ENCODE peak calls at places on chromosomes 13 and 19, in ten cellular contexts. J is uterus; N is RWPE2; R is pancreas; U is effector memory CD4-positive, alpha-beta T cell; D is heart right ventricle; X is astrocyte; W is left ventricle myocardium inferior; O is adrenal gland; A is thoracic aorta. M is an unnamed sample. For H3K27me3 and H3K9me3, the result is how much of the 10 kb centered on the place peaks cover.

GRCh38 chr13:46523972-46524737 is 28.8 kb upstream of the LRCH1 start:
- DNase-seq in W (no peak), D (no peak), N (no peak), R (no peak), X (no peak), U (no peak), A (no peak), J (no peak), O (no peak), M (peak)

GRCh38 chr13:95360052-95360451 is 58.8 kb upstream of the ABCC4 start:
- DNase-seq in D (no peak), O (no peak), U (no peak), X (no peak), N (no peak), W (no peak), R (no peak), J (no peak), A (no peak), M (no peak)

GRCh38 chr19:16258440-16258903 is 60.8 kb downstream of the AP1M1 start:
- DNase-seq in R (no peak), A (no peak), U (no peak), O (peak), X (no peak), D (peak), J (peak), W (peak), N (no peak), M (no peak)

GRCh38 chr13:46385946-46386345 is 1.1 kb downstream of the RUBCNL start:
- DNase-seq in U (no peak), D (no peak), A (no peak), R (no peak), N (no peak), J (no peak), W (no peak), O (no peak), X (no peak), M (no peak)

GRCh38 chr19:7340959-7341837 is 7.5 kb upstream of the ARHGEF18 start:
- DNase-seq in J (peak), O (peak), U (peak), W (peak), R (peak), X (peak), D (peak), A (peak), N (no peak), M (peak)

GRCh38 chr13:98413796-98414195 is 163.1 kb downstream of the STK24 start:
- DNase-seq in J (no peak), R (no peak), W (no peak), D (no peak), N (no peak), A (no peak), U (no peak), O (no peak), X (no peak), M (no peak)

GRCh38 chr13:22744688-22745452 is 435.9 kb upstream of the SGCG start:
- DNase-seq in X (no peak), A (no peak), R (peak), J (no peak), N (no peak), U (no peak), O (no peak), D (no peak), W (no peak), M (no peak)

GRCh38 chr19:50835103-50835784 is 1.9 kb upstream of the KLK15 start:
- DNase-seq in O (no peak), N (no peak), J (no peak), D (no peak), X (no peak), U (no peak), W (no peak), A (no peak), R (no peak), M (no peak)

GRCh38 chr13:112895521-112896465 is 73.2 kb upstream of the MCF2L start:
- DNase-seq in J (no peak), X (no peak), U (no peak), A (no peak), N (peak), D (no peak), O (no peak), R (no peak), W (peak), M (no peak)

GRCh38 chr13:25806304-25806974 is 245.4 kb downstream of the SHISA2 start:
- DNase-seq in X (peak), W (no peak), N (no peak), J (no peak), A (no peak), U (no peak), R (no peak), O (no peak), D (no peak), M (no peak)

GRCh38 chr19:47446534-47447469 is 24.9 kb downstream of the SLC8A2 start:
- DNase-seq in D (no peak), R (peak), J (peak), A (no peak), U (no peak), W (no peak), N (peak), X (no peak), O (no peak), M (no peak)

GRCh38 chr19:48501446-48501960 is 10.1 kb downstream of the LMTK3 start:
- DNase-seq in R (peak), D (no peak), O (peak), X (no peak), N (peak), U (peak), W (no peak), J (no peak), A (no peak), M (peak)

GRCh38 chr13:51426982-51427381 is 25.9 kb downstream of the INTS6 start:
- DNase-seq in N (no peak), J (no peak), R (no peak), D (no peak), U (no peak), A (no peak), W (no peak), X (no peak), O (no peak), M (no peak)

GRCh38 chr19:46220038-46220615 is 9.4 kb upstream of the IGFL1 start:
- DNase-seq in O (no peak), R (no peak), A (no peak), X (no peak), U (no peak), W (no peak), D (no peak), J (no peak), N (no peak), M (no peak)

GRCh38 chr13:27830010-27830409 is 37.7 kb downstream of the GSX1 start:
- DNase-seq in D (peak), X (no peak), O (peak), R (peak), N (no peak), U (peak), A (peak), J (peak), W (peak), M (peak)

GRCh38 chr13:113967729-113968462 is 6.0 kb downstream of the C13orf46 start:
- DNase-seq in J (no peak), X (no peak), R (peak), A (peak), D (no peak), N (peak), O (no peak), W (peak), U (no peak), M (no peak)

GRCh38 chr19:48629599-48630288 is 7.4 kb downstream of the DBP start:
- DNase-seq in A (no peak), U (no peak), J (peak), X (peak), R (peak), D (no peak), N (no peak), O (peak), W (peak), M (peak)

GRCh38 chr19:34999498-35000337 is at the start of gene GRAMD1A:
- DNase-seq in U (peak), W (peak), N (no peak), O (peak), J (peak), D (peak), X (peak), R (peak), A (peak), M (peak)

GRCh38 chr13:98044301-98044700 is 90.8 kb downstream of the IPO5 start:
- DNase-seq in O (no peak), U (no peak), W (no peak), N (no peak), D (no peak), X (no peak), J (no peak), A (no peak), R (no peak), M (no peak)

GRCh38 chr19:40741527-40742390 is 8.5 kb downstream of the ACTMAP start:
- DNase-seq in X (no peak), U (no peak), O (peak), N (no peak), D (no peak), W (no peak), R (no peak), A (no peak), J (no peak), M (no peak)

GRCh38 chr13:47474845-47475244 is 526.2 kb downstream of the SUCLA2 start:
- DNase-seq in J (no peak), D (no peak), O (no peak), N (no peak), A (no peak), X (no peak), R (no peak), U (no peak), W (no peak), M (no peak)

GRCh38 chr13:36130168-36130541 is 1.0 kb downstream of the DCLK1 start:
- DNase-seq in X (no peak), N (no peak), D (no peak), J (no peak), O (no peak), U (no peak), A (no peak), W (no peak), R (no peak), M (no peak)

GRCh38 chr13:64529874-64530485 is 2700.2 kb downstream of the PCDH9 start:
- DNase-seq in N (no peak), A (no peak), D (no peak), O (no peak), X (no peak), W (no peak), U (no peak), R (no peak), J (no peak), M (peak)

GRCh38 chr19:46951236-46951986 is 68.2 kb upstream of the NPAS1 start:
- DNase-seq in R (no peak), N (peak), D (no peak), A (no peak), U (no peak), X (peak), O (no peak), W (no peak), J (no peak), M (no peak)

GRCh38 chr19:44626067-44626624 is 12.8 kb downstream of the IGSF23 start:
- DNase-seq in N (peak), U (no peak), X (peak), D (no peak), R (no peak), O (peak), A (no peak), J (no peak), W (no peak), M (no peak)

GRCh38 chr13:48741377-48741776 is 87.6 kb downstream of the CYSLTR2 start:
- DNase-seq in W (no peak), A (no peak), R (no peak), J (no peak), U (no peak), O (no peak), X (peak), N (no peak), D (no peak), M (peak)

DNA sequence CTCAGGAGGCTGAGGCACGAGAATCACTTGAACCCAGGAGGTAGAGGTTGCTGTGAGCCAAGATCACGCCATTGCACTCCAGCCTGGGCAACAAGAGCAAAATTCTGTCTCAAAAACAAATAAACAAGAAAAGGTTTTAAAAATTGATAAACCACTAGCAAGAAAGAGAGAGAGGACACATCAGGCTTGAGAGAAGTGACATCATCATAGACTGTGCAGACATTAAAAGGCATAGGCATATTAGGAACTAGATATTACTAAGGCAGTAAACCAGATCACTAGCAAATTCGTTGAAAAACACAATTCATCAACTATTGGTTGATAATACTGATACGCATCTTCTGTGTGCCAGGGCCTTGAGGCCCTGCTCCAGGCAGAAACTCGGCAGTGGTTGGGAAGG is 7.7 kb downstream of the A1BG start:
- DNase-seq in J (no peak), U (no peak), N (no peak), X (no peak), D (no peak), R (no peak), O (no peak), W (no peak), A (no peak), M (no peak)
- H3K27me3 ChIP-seq in J (under half), U (under half), N (under half), X (under half), D (half or more), R (under half), O (under half), W (half or more), A (under half), M (under half)

DNA sequence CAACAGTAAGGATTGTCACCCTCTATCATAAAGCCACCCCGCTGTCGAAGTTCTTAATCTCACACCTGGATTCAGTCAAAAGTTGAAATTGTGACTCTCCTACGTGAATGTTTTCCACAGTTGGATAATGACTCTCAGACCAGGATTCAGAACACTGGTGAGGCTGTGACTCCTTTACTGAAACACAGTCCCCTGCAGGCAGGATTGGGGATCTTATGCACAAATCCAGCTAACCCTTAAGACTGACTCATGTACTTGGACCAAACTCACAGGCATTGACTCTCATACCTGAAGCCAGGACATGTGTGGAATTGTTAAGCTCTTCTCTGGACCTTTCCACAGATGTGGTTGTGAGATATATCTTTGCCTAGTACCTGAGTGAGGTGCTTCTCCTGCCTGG is 46.8 kb downstream of the ZNF85 start:
- DNase-seq in X (no peak), W (no peak), D (no peak), A (no peak), U (no peak), J (no peak), N (no peak), O (no peak), R (no peak), M (no peak)
- H3K9me3 ChIP-seq in X (under half), W (under half), D (under half), A (under half), U (under half), J (under half), N (under half), O (under half), R (under half), M (under half)

GRCh38 chr19:4773047-4773640 is 18.4 kb upstream of the FEM1A start:
- DNase-seq in R (no peak), U (no peak), N (no peak), O (no peak), J (no peak), X (no peak), W (no peak), D (no peak), A (no peak), M (no peak)
- H3K27me3 ChIP-seq in R (under half), U (under half), N (under half), O (under half), J (under half), X (under half), W (under half), D (under half), A (under half), M (under half)

GRCh38 chr19:36747750-36748149 is 24.9 kb downstream of the ZNF850 start:
- DNase-seq in W (no peak), U (no peak), N (no peak), O (no peak), D (no peak), R (no peak), X (no peak), A (no peak), J (no peak), M (no peak)
- H3K9me3 ChIP-seq in W (half or more), U (half or more), N (under half), O (under half), D (half or more), R (under half), X (half or more), A (half or more), J (half or more), M (half or more)

DNA sequence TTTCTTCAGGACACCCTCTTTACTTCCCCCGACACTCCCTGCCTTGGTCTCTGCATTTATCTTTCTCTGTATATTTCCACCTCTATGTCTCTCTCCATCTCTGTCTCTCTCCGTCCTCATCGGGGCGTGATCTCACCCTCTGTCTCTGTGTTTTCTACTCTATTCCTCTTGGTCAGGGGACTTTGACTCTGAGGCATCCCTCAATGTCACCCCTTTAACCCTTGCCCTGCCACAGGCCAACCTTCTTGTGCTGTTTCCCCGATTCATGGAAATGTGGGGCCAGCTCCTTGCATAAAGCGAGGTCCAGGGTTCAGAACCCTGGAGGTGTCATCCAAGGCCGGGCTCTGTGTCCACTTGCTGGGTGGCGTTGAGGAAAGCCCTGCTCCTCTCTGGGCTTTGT is 46.8 kb downstream of the COLGALT1 start:
- DNase-seq in R (no peak), X (no peak), D (no peak), U (no peak), J (no peak), N (no peak), O (no peak), W (no peak), A (no peak), M (no peak)
- H3K27me3 ChIP-seq in R (under half), X (under half), D (under half), U (under half), J (under half), N (under half), O (under half), W (half or more), A (under half), M (under half)

GRCh38 chr19:30272554-30272953 is 99.6 kb upstream of the ZNF536 start:
- DNase-seq in A (no peak), J (no peak), W (no peak), N (no peak), U (no peak), R (no peak), D (no peak), O (no peak), X (no peak), M (no peak)

GRCh38 chr19:30268601-30269000 is 103.6 kb upstream of the ZNF536 start:
- DNase-seq in J (no peak), W (no peak), U (no peak), A (no peak), N (no peak), R (no peak), X (no peak), O (no peak), D (no peak), M (no peak)

GRCh38 chr19:30267332-30267731 is 104.9 kb upstream of the ZNF536 start:
- DNase-seq in R (no peak), O (no peak), X (no peak), A (no peak), J (no peak), D (no peak), U (no peak), N (no peak), W (no peak), M (no peak)

GRCh38 chr19:30266687-30267086 is 105.5 kb upstream of the ZNF536 start:
- DNase-seq in O (no peak), A (no peak), R (no peak), X (no peak), J (no peak), N (no peak), D (no peak), U (no peak), W (no peak), M (no peak)

DNA sequence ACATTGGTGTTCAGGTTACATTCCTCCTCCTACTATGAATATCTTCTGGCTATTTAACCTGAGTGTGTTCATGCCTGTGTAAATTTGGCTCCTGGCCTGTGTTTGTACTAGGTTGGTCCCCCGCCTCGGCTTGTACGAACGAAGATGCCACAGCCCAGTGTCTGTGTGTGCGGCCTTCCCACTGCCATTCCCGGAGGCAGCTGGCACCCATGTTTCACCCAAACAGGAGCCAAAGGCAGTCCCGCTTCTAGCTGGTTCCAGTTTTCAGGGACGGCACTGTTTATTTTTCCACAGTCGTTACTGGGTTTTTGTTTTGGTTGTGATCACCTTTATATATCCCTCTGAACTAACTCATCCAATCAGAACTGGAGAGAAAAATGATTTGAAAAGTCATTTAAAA is 102.5 kb upstream of the ZNF536 start:
- DNase-seq in U (no peak), J (no peak), D (no peak), A (no peak), O (no peak), N (no peak), X (no peak), W (no peak), R (no peak), M (no peak)
- H3K9me3 ChIP-seq in U (under half), J (under half), D (under half), A (under half), O (under half), N (under half), X (under half), W (under half), R (under half), M (under half)

DNA sequence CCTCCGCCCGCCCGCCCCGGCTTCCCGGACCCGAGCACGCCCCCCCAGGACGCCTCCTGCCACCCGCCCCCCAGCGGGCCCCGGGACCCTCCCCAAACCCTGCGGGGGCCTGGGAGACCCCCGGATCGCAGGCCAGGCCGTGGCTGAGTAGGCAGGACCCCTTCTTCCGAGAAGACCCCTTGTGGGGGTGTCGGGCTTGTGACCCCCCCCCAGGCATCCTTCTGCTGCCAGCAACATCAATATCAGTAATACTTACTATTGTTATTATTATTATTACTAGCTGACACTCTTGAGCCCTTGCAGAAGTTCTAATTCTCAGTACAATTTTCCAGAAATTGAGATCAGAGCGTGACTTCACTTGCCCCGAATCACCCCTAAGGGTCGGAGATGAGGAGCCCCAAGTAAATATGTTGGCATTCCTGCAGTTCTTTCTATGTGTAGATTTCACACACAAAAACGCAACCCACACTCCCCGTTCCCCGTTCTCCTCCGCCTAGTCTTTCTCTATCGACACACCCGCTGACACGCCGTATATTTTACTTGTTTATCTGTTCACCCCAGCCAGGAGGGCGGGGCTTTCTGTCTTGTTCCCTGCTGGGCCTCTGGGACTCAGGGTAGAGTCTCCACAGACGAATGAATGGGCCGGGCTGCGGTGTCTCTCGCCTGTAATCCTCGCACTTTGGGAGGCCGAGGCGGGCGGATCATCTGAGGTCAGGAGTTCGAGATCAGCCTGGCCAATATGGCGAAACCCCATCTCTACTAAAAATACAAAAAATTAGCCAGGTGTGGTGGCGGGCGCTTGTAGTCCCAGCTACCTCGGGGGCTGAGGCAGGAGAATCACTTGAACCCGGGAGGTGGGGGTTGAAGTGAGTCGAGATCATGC is 14.7 kb downstream of the TLE5 start:
- DNase-seq in X (peak), R (peak), J (peak), D (peak), O (peak), A (peak), U (no peak), N (no peak), W (peak), M (peak)
- H3K27me3 ChIP-seq in X (under half), R (under half), J (under half), D (under half), O (under half), A (under half), U (under half), N (under half), W (under half), M (under half)

GRCh38 chr13:80452279-80452678 is 111.4 kb upstream of the SPRY2 start:
- DNase-seq in R (peak), U (no peak), W (no peak), X (no peak), D (no peak), N (no peak), A (no peak), J (no peak), O (no peak), M (no peak)
- H3K9me3 ChIP-seq in R (under half), U (under half), W (under half), X (under half), D (under half), N (under half), A (under half), J (under half), O (under half), M (under half)

M was measured in DND-41.